ENCODE peak calls at places on chromosomes 12 and 14, in five cellular contexts. One of them, this sample, is unnamed.

GRCh38 chr14:90556050-90556477 is 159.2 kb downstream of the CALM1 start:
- DNase-seq in astrocyte of the cerebellum: no peak
- DNase-seq in progenitor cell of endocrine pancreas: peak
- DNase-seq in neural crest cell: peak
- DNase-seq in HFFc6: no peak
- DNase-seq in this sample: peak

GRCh38 chr12:52119398-52120254 is 40.1 kb downstream of the SMIM41 start:
- DNase-seq in neural crest cell: peak
- DNase-seq in astrocyte of the cerebellum: no peak
- DNase-seq in progenitor cell of endocrine pancreas: peak
- DNase-seq in HFFc6: no peak
- DNase-seq in this sample: peak

GRCh38 chr12:78229491-78230209 is 399.0 kb downstream of the NAV3 start:
- DNase-seq in astrocyte of the cerebellum: no peak
- DNase-seq in progenitor cell of endocrine pancreas: no peak
- DNase-seq in HFFc6: peak
- DNase-seq in neural crest cell: peak
- DNase-seq in this sample: peak

GRCh38 chr14:103517626-103518415 is 4.8 kb downstream of the CKB start:
- DNase-seq in progenitor cell of endocrine pancreas: no peak
- DNase-seq in HFFc6: no peak
- DNase-seq in astrocyte of the cerebellum: no peak
- DNase-seq in neural crest cell: no peak
- DNase-seq in this sample: no peak

GRCh38 chr12:100895197-100895596 is 100.6 kb downstream of the ANO4 start:
- DNase-seq in neural crest cell: no peak
- DNase-seq in HFFc6: no peak
- DNase-seq in astrocyte of the cerebellum: no peak
- DNase-seq in progenitor cell of endocrine pancreas: no peak
- DNase-seq in this sample: no peak

GRCh38 chr14:103091041-103091882 is 3.3 kb upstream of the EXOC3L4 start:
- DNase-seq in neural crest cell: peak
- DNase-seq in HFFc6: no peak
- DNase-seq in progenitor cell of endocrine pancreas: peak
- DNase-seq in astrocyte of the cerebellum: no peak
- DNase-seq in this sample: peak

GRCh38 chr12:47141459-47141858 is 61.7 kb upstream of the AMIGO2 start:
- DNase-seq in neural crest cell: no peak
- DNase-seq in astrocyte of the cerebellum: no peak
- DNase-seq in HFFc6: no peak
- DNase-seq in progenitor cell of endocrine pancreas: no peak
- DNase-seq in this sample: no peak

GRCh38 chr12:51686727-51687126 is 95.7 kb downstream of the SCN8A start:
- DNase-seq in astrocyte of the cerebellum: no peak
- DNase-seq in progenitor cell of endocrine pancreas: no peak
- DNase-seq in neural crest cell: no peak
- DNase-seq in HFFc6: peak
- DNase-seq in this sample: no peak

GRCh38 chr14:92880851-92881250 is 42.1 kb upstream of the CHGA start:
- DNase-seq in neural crest cell: no peak
- DNase-seq in astrocyte of the cerebellum: no peak
- DNase-seq in progenitor cell of endocrine pancreas: no peak
- DNase-seq in HFFc6: peak
- DNase-seq in this sample: no peak

GRCh38 chr12:82225871-82226270 is 132.3 kb downstream of the CCDC59 start:
- DNase-seq in progenitor cell of endocrine pancreas: no peak
- DNase-seq in neural crest cell: no peak
- DNase-seq in HFFc6: no peak
- DNase-seq in astrocyte of the cerebellum: no peak
- DNase-seq in this sample: no peak

GRCh38 chr12:121388421-121388981 is 11.4 kb upstream of the RNF34 start:
- DNase-seq in HFFc6: peak
- DNase-seq in progenitor cell of endocrine pancreas: no peak
- DNase-seq in neural crest cell: no peak
- DNase-seq in astrocyte of the cerebellum: no peak
- DNase-seq in this sample: no peak

GRCh38 chr12:116880817-116881324 is 370 bp downstream of the HRK start:
- DNase-seq in HFFc6: no peak
- DNase-seq in progenitor cell of endocrine pancreas: peak
- DNase-seq in astrocyte of the cerebellum: no peak
- DNase-seq in neural crest cell: peak
- DNase-seq in this sample: peak

GRCh38 chr14:103721334-103722120 is 5.9 kb downstream of the ZFYVE21 start:
- DNase-seq in progenitor cell of endocrine pancreas: no peak
- DNase-seq in HFFc6: no peak
- DNase-seq in neural crest cell: no peak
- DNase-seq in astrocyte of the cerebellum: peak
- DNase-seq in this sample: no peak

GRCh38 chr12:104960464-104960863 is 2.4 kb upstream of the SLC41A2 start:
- DNase-seq in astrocyte of the cerebellum: no peak
- DNase-seq in HFFc6: no peak
- DNase-seq in neural crest cell: no peak
- DNase-seq in progenitor cell of endocrine pancreas: no peak
- DNase-seq in this sample: no peak

GRCh38 chr14:91078095-91078737 is 17.8 kb upstream of the RPS6KA5 start:
- DNase-seq in HFFc6: no peak
- DNase-seq in astrocyte of the cerebellum: no peak
- DNase-seq in neural crest cell: no peak
- DNase-seq in progenitor cell of endocrine pancreas: no peak
- DNase-seq in this sample: no peak

GRCh38 chr12:53984901-53985357 is at the start of gene HOXC10:
- DNase-seq in progenitor cell of endocrine pancreas: peak
- DNase-seq in HFFc6: peak
- DNase-seq in neural crest cell: peak
- DNase-seq in astrocyte of the cerebellum: peak
- DNase-seq in this sample: peak

GRCh38 chr12:53985900-53986685 is 1.1 kb downstream of the HOXC10 start:
- DNase-seq in astrocyte of the cerebellum: no peak
- DNase-seq in neural crest cell: no peak
- DNase-seq in progenitor cell of endocrine pancreas: no peak
- DNase-seq in HFFc6: no peak
- DNase-seq in this sample: no peak

GRCh38 chr12:53986686-53987180 is 1.8 kb downstream of the HOXC10 start:
- DNase-seq in neural crest cell: no peak
- DNase-seq in astrocyte of the cerebellum: no peak
- DNase-seq in HFFc6: no peak
- DNase-seq in progenitor cell of endocrine pancreas: no peak
- DNase-seq in this sample: no peak

GRCh38 chr12:53983580-53984572 is 1.1 kb upstream of the HOXC10 start:
- DNase-seq in progenitor cell of endocrine pancreas: no peak
- DNase-seq in neural crest cell: no peak
- DNase-seq in astrocyte of the cerebellum: no peak
- DNase-seq in HFFc6: no peak
- DNase-seq in this sample: no peak

GRCh38 chr12:53985358-53985899 is 483 bp downstream of the HOXC10 start:
- DNase-seq in astrocyte of the cerebellum: no peak
- DNase-seq in progenitor cell of endocrine pancreas: no peak
- DNase-seq in neural crest cell: no peak
- DNase-seq in HFFc6: no peak
- DNase-seq in this sample: no peak
- TF ChIP-seq CTCF in astrocyte of the cerebellum: no peak
- TF ChIP-seq CTCF in progenitor cell of endocrine pancreas: no peak
- TF ChIP-seq CTCF in neural crest cell: no peak
- TF ChIP-seq CTCF in HFFc6: no peak
- TF ChIP-seq CTCF in this sample: no peak

GRCh38 chr12:3246253-3246652 is 169.1 kb downstream of the TSPAN9 start:
- DNase-seq in progenitor cell of endocrine pancreas: no peak
- DNase-seq in HFFc6: no peak
- DNase-seq in neural crest cell: no peak
- DNase-seq in astrocyte of the cerebellum: no peak
- DNase-seq in this sample: no peak

GRCh38 chr12:3242199-3242863 is 165.2 kb downstream of the TSPAN9 start:
- DNase-seq in astrocyte of the cerebellum: no peak
- DNase-seq in HFFc6: no peak
- DNase-seq in neural crest cell: no peak
- DNase-seq in progenitor cell of endocrine pancreas: no peak
- DNase-seq in this sample: no peak

GRCh38 chr12:3243376-3244084 is 166.4 kb downstream of the TSPAN9 start:
- DNase-seq in astrocyte of the cerebellum: no peak
- DNase-seq in progenitor cell of endocrine pancreas: no peak
- DNase-seq in HFFc6: no peak
- DNase-seq in neural crest cell: no peak
- DNase-seq in this sample: no peak

GRCh38 chr12:3241621-3242020 is 164.4 kb downstream of the TSPAN9 start:
- DNase-seq in astrocyte of the cerebellum: no peak
- DNase-seq in neural crest cell: no peak
- DNase-seq in HFFc6: no peak
- DNase-seq in progenitor cell of endocrine pancreas: no peak
- DNase-seq in this sample: no peak

GRCh38 chr12:3244219-3244750 is 167.1 kb downstream of the TSPAN9 start:
- DNase-seq in progenitor cell of endocrine pancreas: no peak
- DNase-seq in astrocyte of the cerebellum: no peak
- DNase-seq in HFFc6: no peak
- DNase-seq in neural crest cell: no peak
- DNase-seq in this sample: no peak
- TF ChIP-seq CTCF in progenitor cell of endocrine pancreas: no peak
- TF ChIP-seq CTCF in astrocyte of the cerebellum: no peak
- TF ChIP-seq CTCF in HFFc6: no peak
- TF ChIP-seq CTCF in neural crest cell: no peak
- TF ChIP-seq CTCF in this sample: no peak

GRCh38 chr14:58641509-58641908 is 3.7 kb downstream of the DACT1 start:
- DNase-seq in astrocyte of the cerebellum: no peak
- DNase-seq in progenitor cell of endocrine pancreas: no peak
- DNase-seq in HFFc6: no peak
- DNase-seq in neural crest cell: no peak
- DNase-seq in this sample: no peak
- TF ChIP-seq CTCF in astrocyte of the cerebellum: no peak
- TF ChIP-seq CTCF in progenitor cell of endocrine pancreas: peak
- TF ChIP-seq CTCF in HFFc6: peak
- TF ChIP-seq CTCF in neural crest cell: no peak
- TF ChIP-seq CTCF in this sample: peak

GRCh38 chr12:102062419-102062806 is 622 bp upstream of the WASHC3 start:
- DNase-seq in astrocyte of the cerebellum: no peak
- DNase-seq in neural crest cell: no peak
- DNase-seq in HFFc6: no peak
- DNase-seq in progenitor cell of endocrine pancreas: no peak
- DNase-seq in this sample: no peak

GRCh38 chr12:102061096-102061555 is 665 bp downstream of the WASHC3 start:
- DNase-seq in astrocyte of the cerebellum: no peak
- DNase-seq in progenitor cell of endocrine pancreas: no peak
- DNase-seq in HFFc6: no peak
- DNase-seq in neural crest cell: no peak
- DNase-seq in this sample: no peak

GRCh38 chr12:102059343-102059742 is 2.4 kb downstream of the WASHC3 start:
- DNase-seq in progenitor cell of endocrine pancreas: no peak
- DNase-seq in astrocyte of the cerebellum: no peak
- DNase-seq in HFFc6: no peak
- DNase-seq in neural crest cell: no peak
- DNase-seq in this sample: no peak

GRCh38 chr12:102063066-102063465 is 1.3 kb upstream of the WASHC3 start:
- DNase-seq in astrocyte of the cerebellum: no peak
- DNase-seq in progenitor cell of endocrine pancreas: no peak
- DNase-seq in HFFc6: no peak
- DNase-seq in neural crest cell: no peak
- DNase-seq in this sample: no peak

GRCh38 chr12:102061556-102062418 is at the start of gene WASHC3:
- DNase-seq in progenitor cell of endocrine pancreas: peak
- DNase-seq in neural crest cell: peak
- DNase-seq in astrocyte of the cerebellum: peak
- DNase-seq in HFFc6: peak
- DNase-seq in this sample: peak
- TF ChIP-seq CTCF in progenitor cell of endocrine pancreas: no peak
- TF ChIP-seq CTCF in neural crest cell: no peak
- TF ChIP-seq CTCF in astrocyte of the cerebellum: no peak
- TF ChIP-seq CTCF in HFFc6: no peak
- TF ChIP-seq CTCF in this sample: no peak

GRCh38 chr14:69582207-69582606 is 7.5 kb upstream of the CCDC177 start:
- DNase-seq in HFFc6: peak
- DNase-seq in astrocyte of the cerebellum: no peak
- DNase-seq in neural crest cell: no peak
- DNase-seq in progenitor cell of endocrine pancreas: no peak
- DNase-seq in this sample: no peak

GRCh38 chr14:69581316-69581935 is 6.8 kb upstream of the CCDC177 start:
- DNase-seq in neural crest cell: no peak
- DNase-seq in astrocyte of the cerebellum: no peak
- DNase-seq in progenitor cell of endocrine pancreas: no peak
- DNase-seq in HFFc6: no peak
- DNase-seq in this sample: no peak

GRCh38 chr14:69579476-69579875 is 4.8 kb upstream of the CCDC177 start:
- DNase-seq in neural crest cell: no peak
- DNase-seq in astrocyte of the cerebellum: no peak
- DNase-seq in progenitor cell of endocrine pancreas: no peak
- DNase-seq in HFFc6: no peak
- DNase-seq in this sample: no peak

GRCh38 chr14:69582829-69583228 is 8.2 kb upstream of the CCDC177 start:
- DNase-seq in progenitor cell of endocrine pancreas: no peak
- DNase-seq in astrocyte of the cerebellum: no peak
- DNase-seq in HFFc6: no peak
- DNase-seq in neural crest cell: no peak
- DNase-seq in this sample: no peak

GRCh38 chr14:69580009-69580577 is 5.4 kb upstream of the CCDC177 start:
- DNase-seq in HFFc6: peak
- DNase-seq in astrocyte of the cerebellum: peak
- DNase-seq in neural crest cell: peak
- DNase-seq in progenitor cell of endocrine pancreas: peak
- DNase-seq in this sample: peak
- TF ChIP-seq CTCF in HFFc6: peak
- TF ChIP-seq CTCF in astrocyte of the cerebellum: peak
- TF ChIP-seq CTCF in neural crest cell: peak
- TF ChIP-seq CTCF in progenitor cell of endocrine pancreas: peak
- TF ChIP-seq CTCF in this sample: peak

DNA sequence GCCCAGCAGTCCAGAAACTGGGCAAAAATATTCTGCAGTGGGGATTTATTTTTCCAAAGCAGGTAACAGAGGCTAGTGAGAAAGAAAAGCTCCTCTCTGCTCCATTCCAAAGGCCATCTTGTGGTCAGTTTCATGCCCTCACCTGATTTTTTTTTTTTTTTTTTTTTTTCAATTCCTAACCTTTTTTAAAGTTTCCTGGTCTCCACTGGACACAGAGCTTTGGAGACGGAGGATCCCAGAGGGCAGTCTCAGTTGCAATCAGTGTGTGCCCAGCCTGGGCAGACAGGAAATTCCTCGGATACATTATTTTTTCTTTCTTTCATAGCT is 178.7 kb upstream of the BCL2L14 start:
- DNase-seq in HFFc6: no peak
- DNase-seq in progenitor cell of endocrine pancreas: no peak
- DNase-seq in astrocyte of the cerebellum: no peak
- DNase-seq in neural crest cell: no peak
- DNase-seq in this sample: no peak
- TF ChIP-seq CTCF in HFFc6: peak
- TF ChIP-seq CTCF in progenitor cell of endocrine pancreas: peak
- TF ChIP-seq CTCF in astrocyte of the cerebellum: peak
- TF ChIP-seq CTCF in neural crest cell: peak
- TF ChIP-seq CTCF in this sample: peak

GRCh38 chr12:94101902-94102660 is 46.3 kb upstream of the PLXNC1 start:
- DNase-seq in HFFc6: peak
- DNase-seq in astrocyte of the cerebellum: peak
- DNase-seq in progenitor cell of endocrine pancreas: peak
- DNase-seq in neural crest cell: peak
- DNase-seq in this sample: peak
- TF ChIP-seq CTCF in HFFc6: peak
- TF ChIP-seq CTCF in astrocyte of the cerebellum: peak
- TF ChIP-seq CTCF in progenitor cell of endocrine pancreas: peak
- TF ChIP-seq CTCF in neural crest cell: peak
- TF ChIP-seq CTCF in this sample: peak

GRCh38 chr12:55822228-55822627 is 4.4 kb downstream of the ORMDL2 start:
- DNase-seq in progenitor cell of endocrine pancreas: no peak
- DNase-seq in HFFc6: no peak
- DNase-seq in astrocyte of the cerebellum: no peak
- DNase-seq in neural crest cell: no peak
- DNase-seq in this sample: peak
- TF ChIP-seq CTCF in progenitor cell of endocrine pancreas: peak
- TF ChIP-seq CTCF in HFFc6: peak
- TF ChIP-seq CTCF in astrocyte of the cerebellum: peak
- TF ChIP-seq CTCF in neural crest cell: peak
- TF ChIP-seq CTCF in this sample: no peak

GRCh38 chr12:90945070-90945649 is 9.8 kb downstream of the CCER1 start:
- DNase-seq in HFFc6: peak
- DNase-seq in astrocyte of the cerebellum: no peak
- DNase-seq in progenitor cell of endocrine pancreas: no peak
- DNase-seq in neural crest cell: no peak
- DNase-seq in this sample: no peak
- TF ChIP-seq CTCF in HFFc6: peak
- TF ChIP-seq CTCF in astrocyte of the cerebellum: peak
- TF ChIP-seq CTCF in progenitor cell of endocrine pancreas: peak
- TF ChIP-seq CTCF in neural crest cell: peak
- TF ChIP-seq CTCF in this sample: peak

This sample was measured in endothelial cell.